ENCODE peak calls at places on chromosomes 12 and 14, in nine cellular contexts. One of them, this sample, is unnamed.

GRCh38 chr12:11497995-11498394 is 102.6 kb upstream of the PRB2 start:
- DNase-seq in fibroblast of lung: no peak
- DNase-seq in MM.1S: no peak
- DNase-seq in brain microvascular endothelial cell: no peak
- DNase-seq in endodermal cell: no peak
- DNase-seq in Peyer's patch: no peak
- DNase-seq in endothelial cell: no peak
- DNase-seq in fibroblast of the aortic adventitia: no peak
- DNase-seq in lower leg skin: no peak
- DNase-seq in this sample: no peak

GRCh38 chr12:132700212-132700913 is 10.3 kb upstream of the PGAM5 start:
- DNase-seq in fibroblast of lung: peak
- DNase-seq in MM.1S: no peak
- DNase-seq in brain microvascular endothelial cell: peak
- DNase-seq in endodermal cell: no peak
- DNase-seq in Peyer's patch: no peak
- DNase-seq in endothelial cell: no peak
- DNase-seq in fibroblast of the aortic adventitia: peak
- DNase-seq in lower leg skin: no peak
- DNase-seq in this sample: no peak

GRCh38 chr14:26204362-26204953 is 393.4 kb downstream of the NOVA1 start:
- DNase-seq in fibroblast of lung: peak
- DNase-seq in MM.1S: no peak
- DNase-seq in brain microvascular endothelial cell: no peak
- DNase-seq in endodermal cell: no peak
- DNase-seq in Peyer's patch: no peak
- DNase-seq in endothelial cell: peak
- DNase-seq in fibroblast of the aortic adventitia: peak
- DNase-seq in lower leg skin: no peak
- DNase-seq in this sample: no peak

GRCh38 chr14:99562848-99563748 is 40.9 kb downstream of the CCDC85C start:
- DNase-seq in fibroblast of lung: peak
- DNase-seq in MM.1S: no peak
- DNase-seq in brain microvascular endothelial cell: peak
- DNase-seq in endodermal cell: peak
- DNase-seq in Peyer's patch: peak
- DNase-seq in endothelial cell: peak
- DNase-seq in fibroblast of the aortic adventitia: peak
- DNase-seq in lower leg skin: no peak
- DNase-seq in this sample: peak

GRCh38 chr12:117489671-117490070 is 128.2 kb upstream of the NOS1 start:
- DNase-seq in fibroblast of lung: no peak
- DNase-seq in MM.1S: no peak
- DNase-seq in brain microvascular endothelial cell: no peak
- DNase-seq in endodermal cell: no peak
- DNase-seq in Peyer's patch: no peak
- DNase-seq in endothelial cell: no peak
- DNase-seq in fibroblast of the aortic adventitia: no peak
- DNase-seq in lower leg skin: no peak
- DNase-seq in this sample: no peak

GRCh38 chr14:54356172-54356571 is 40.6 kb upstream of the CDKN3 start:
- DNase-seq in fibroblast of lung: peak
- DNase-seq in MM.1S: no peak
- DNase-seq in brain microvascular endothelial cell: peak
- DNase-seq in endodermal cell: no peak
- DNase-seq in Peyer's patch: no peak
- DNase-seq in endothelial cell: no peak
- DNase-seq in fibroblast of the aortic adventitia: no peak
- DNase-seq in lower leg skin: no peak
- DNase-seq in this sample: no peak

GRCh38 chr14:81169711-81170103 is 51.1 kb downstream of the GTF2A1 start:
- DNase-seq in fibroblast of lung: peak
- DNase-seq in MM.1S: no peak
- DNase-seq in brain microvascular endothelial cell: no peak
- DNase-seq in endodermal cell: no peak
- DNase-seq in Peyer's patch: peak
- DNase-seq in endothelial cell: no peak
- DNase-seq in fibroblast of the aortic adventitia: peak
- DNase-seq in lower leg skin: peak
- DNase-seq in this sample: peak

GRCh38 chr14:73264896-73265720 is 27.8 kb downstream of the PAPLN start:
- DNase-seq in fibroblast of lung: no peak
- DNase-seq in MM.1S: no peak
- DNase-seq in brain microvascular endothelial cell: no peak
- DNase-seq in endodermal cell: no peak
- DNase-seq in Peyer's patch: no peak
- DNase-seq in endothelial cell: no peak
- DNase-seq in fibroblast of the aortic adventitia: no peak
- DNase-seq in lower leg skin: peak
- DNase-seq in this sample: no peak

GRCh38 chr12:4648099-4648498 is 752 bp downstream of the AKAP3 start:
- DNase-seq in fibroblast of lung: peak
- DNase-seq in MM.1S: peak
- DNase-seq in brain microvascular endothelial cell: no peak
- DNase-seq in endodermal cell: no peak
- DNase-seq in Peyer's patch: no peak
- DNase-seq in endothelial cell: no peak
- DNase-seq in fibroblast of the aortic adventitia: peak
- DNase-seq in lower leg skin: no peak
- DNase-seq in this sample: no peak

GRCh38 chr14:99231181-99231849 is 40.7 kb downstream of the BCL11B start:
- DNase-seq in fibroblast of lung: no peak
- DNase-seq in MM.1S: no peak
- DNase-seq in brain microvascular endothelial cell: no peak
- DNase-seq in endodermal cell: peak
- DNase-seq in Peyer's patch: no peak
- DNase-seq in endothelial cell: no peak
- DNase-seq in fibroblast of the aortic adventitia: no peak
- DNase-seq in lower leg skin: no peak
- DNase-seq in this sample: no peak

DNA sequence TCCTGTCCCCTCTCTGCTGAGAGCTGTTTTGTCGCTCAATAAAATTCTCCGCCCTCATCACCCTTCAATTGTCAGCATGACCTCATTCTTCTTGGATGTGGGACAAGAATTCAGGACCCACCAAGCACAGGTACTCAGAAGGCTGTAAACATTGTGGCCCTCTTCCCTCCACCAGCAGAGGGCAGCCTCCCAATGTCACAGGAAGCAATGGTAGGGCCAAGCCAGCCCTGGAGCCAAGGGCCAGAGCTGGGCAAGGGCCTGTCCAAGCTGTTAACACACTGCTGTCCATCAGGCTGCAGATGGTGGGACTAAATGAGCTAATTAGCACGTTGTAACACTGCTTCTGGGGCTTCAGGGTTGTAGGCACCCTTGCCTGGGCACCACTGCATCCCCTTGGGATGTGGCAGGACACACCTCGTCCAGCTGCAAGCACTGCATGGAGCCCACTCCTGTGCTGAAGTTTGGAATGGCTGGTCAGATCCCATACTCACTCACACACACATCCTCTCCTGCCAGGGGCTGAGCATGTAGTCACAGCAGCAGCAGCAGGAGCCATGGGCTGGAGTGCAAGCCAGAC is 62.7 kb upstream of the HECTD1 start:
- DNase-seq in fibroblast of lung: no peak
- DNase-seq in MM.1S: peak
- DNase-seq in brain microvascular endothelial cell: no peak
- DNase-seq in endodermal cell: peak
- DNase-seq in Peyer's patch: peak
- DNase-seq in endothelial cell: no peak
- DNase-seq in fibroblast of the aortic adventitia: peak
- DNase-seq in lower leg skin: no peak
- DNase-seq in this sample: no peak
- TF ChIP-seq CTCF in fibroblast of lung: no peak
- TF ChIP-seq CTCF in MM.1S: peak
- TF ChIP-seq CTCF in brain microvascular endothelial cell: peak
- TF ChIP-seq CTCF in endodermal cell: peak
- TF ChIP-seq CTCF in Peyer's patch: peak
- TF ChIP-seq CTCF in endothelial cell: no peak
- TF ChIP-seq CTCF in fibroblast of the aortic adventitia: peak
- TF ChIP-seq CTCF in lower leg skin: no peak
- TF ChIP-seq CTCF in this sample: no peak

DNA sequence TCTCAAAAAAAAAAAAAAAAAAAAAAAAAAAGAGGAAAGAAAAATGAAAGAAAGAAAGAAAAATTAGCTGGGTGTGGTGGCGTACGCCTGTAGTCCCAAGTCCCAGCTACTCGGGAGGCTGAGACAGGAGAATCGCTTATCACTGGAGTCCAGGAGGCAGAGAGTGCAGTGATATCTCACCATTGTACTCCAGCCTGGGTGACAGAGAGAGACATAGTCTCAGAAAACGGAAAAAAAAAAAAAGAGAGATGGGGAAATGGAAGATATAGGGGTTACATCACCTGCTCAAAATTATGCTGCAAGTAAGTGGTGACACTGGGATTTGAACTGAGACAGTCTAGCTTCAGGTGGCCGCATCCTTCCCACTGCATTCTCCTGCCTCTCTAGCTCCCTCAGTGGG is 62.0 kb downstream of the IRF2BPL start:
- DNase-seq in fibroblast of lung: no peak
- DNase-seq in MM.1S: no peak
- DNase-seq in brain microvascular endothelial cell: no peak
- DNase-seq in endodermal cell: no peak
- DNase-seq in Peyer's patch: no peak
- DNase-seq in endothelial cell: no peak
- DNase-seq in fibroblast of the aortic adventitia: no peak
- DNase-seq in lower leg skin: no peak
- DNase-seq in this sample: no peak
- TF ChIP-seq CTCF in fibroblast of lung: no peak
- TF ChIP-seq CTCF in MM.1S: no peak
- TF ChIP-seq CTCF in brain microvascular endothelial cell: no peak
- TF ChIP-seq CTCF in endodermal cell: no peak
- TF ChIP-seq CTCF in Peyer's patch: no peak
- TF ChIP-seq CTCF in endothelial cell: no peak
- TF ChIP-seq CTCF in fibroblast of the aortic adventitia: no peak
- TF ChIP-seq CTCF in lower leg skin: no peak
- TF ChIP-seq CTCF in this sample: no peak

GRCh38 chr14:24311837-24312615 is 724 bp downstream of the LTB4R start:
- DNase-seq in fibroblast of lung: peak
- DNase-seq in MM.1S: no peak
- DNase-seq in brain microvascular endothelial cell: no peak
- DNase-seq in endodermal cell: no peak
- DNase-seq in Peyer's patch: no peak
- DNase-seq in endothelial cell: no peak
- DNase-seq in fibroblast of the aortic adventitia: peak
- DNase-seq in lower leg skin: peak
- DNase-seq in this sample: no peak

GRCh38 chr14:24312736-24313507 is 1.6 kb downstream of the LTB4R start:
- DNase-seq in fibroblast of lung: peak
- DNase-seq in MM.1S: peak
- DNase-seq in brain microvascular endothelial cell: peak
- DNase-seq in endodermal cell: no peak
- DNase-seq in Peyer's patch: no peak
- DNase-seq in endothelial cell: no peak
- DNase-seq in fibroblast of the aortic adventitia: no peak
- DNase-seq in lower leg skin: peak
- DNase-seq in this sample: no peak

GRCh38 chr14:24310387-24310665 is 386 bp downstream of the LTB4R2 start:
- DNase-seq in fibroblast of lung: no peak
- DNase-seq in MM.1S: no peak
- DNase-seq in brain microvascular endothelial cell: no peak
- DNase-seq in endodermal cell: no peak
- DNase-seq in Peyer's patch: no peak
- DNase-seq in endothelial cell: no peak
- DNase-seq in fibroblast of the aortic adventitia: no peak
- DNase-seq in lower leg skin: no peak
- DNase-seq in this sample: no peak

GRCh38 chr14:24309538-24310386 is at the start of gene LTB4R2:
- DNase-seq in fibroblast of lung: no peak
- DNase-seq in MM.1S: no peak
- DNase-seq in brain microvascular endothelial cell: no peak
- DNase-seq in endodermal cell: no peak
- DNase-seq in Peyer's patch: no peak
- DNase-seq in endothelial cell: no peak
- DNase-seq in fibroblast of the aortic adventitia: no peak
- DNase-seq in lower leg skin: peak
- DNase-seq in this sample: no peak

GRCh38 chr14:24310666-24311604 is at the start of gene LTB4R:
- DNase-seq in fibroblast of lung: peak
- DNase-seq in MM.1S: peak
- DNase-seq in brain microvascular endothelial cell: peak
- DNase-seq in endodermal cell: no peak
- DNase-seq in Peyer's patch: peak
- DNase-seq in endothelial cell: peak
- DNase-seq in fibroblast of the aortic adventitia: peak
- DNase-seq in lower leg skin: peak
- DNase-seq in this sample: peak
- TF ChIP-seq CTCF in fibroblast of lung: no peak
- TF ChIP-seq CTCF in MM.1S: peak
- TF ChIP-seq CTCF in brain microvascular endothelial cell: peak
- TF ChIP-seq CTCF in endodermal cell: no peak
- TF ChIP-seq CTCF in Peyer's patch: peak
- TF ChIP-seq CTCF in endothelial cell: peak
- TF ChIP-seq CTCF in fibroblast of the aortic adventitia: peak
- TF ChIP-seq CTCF in lower leg skin: no peak
- TF ChIP-seq CTCF in this sample: no peak

DNA sequence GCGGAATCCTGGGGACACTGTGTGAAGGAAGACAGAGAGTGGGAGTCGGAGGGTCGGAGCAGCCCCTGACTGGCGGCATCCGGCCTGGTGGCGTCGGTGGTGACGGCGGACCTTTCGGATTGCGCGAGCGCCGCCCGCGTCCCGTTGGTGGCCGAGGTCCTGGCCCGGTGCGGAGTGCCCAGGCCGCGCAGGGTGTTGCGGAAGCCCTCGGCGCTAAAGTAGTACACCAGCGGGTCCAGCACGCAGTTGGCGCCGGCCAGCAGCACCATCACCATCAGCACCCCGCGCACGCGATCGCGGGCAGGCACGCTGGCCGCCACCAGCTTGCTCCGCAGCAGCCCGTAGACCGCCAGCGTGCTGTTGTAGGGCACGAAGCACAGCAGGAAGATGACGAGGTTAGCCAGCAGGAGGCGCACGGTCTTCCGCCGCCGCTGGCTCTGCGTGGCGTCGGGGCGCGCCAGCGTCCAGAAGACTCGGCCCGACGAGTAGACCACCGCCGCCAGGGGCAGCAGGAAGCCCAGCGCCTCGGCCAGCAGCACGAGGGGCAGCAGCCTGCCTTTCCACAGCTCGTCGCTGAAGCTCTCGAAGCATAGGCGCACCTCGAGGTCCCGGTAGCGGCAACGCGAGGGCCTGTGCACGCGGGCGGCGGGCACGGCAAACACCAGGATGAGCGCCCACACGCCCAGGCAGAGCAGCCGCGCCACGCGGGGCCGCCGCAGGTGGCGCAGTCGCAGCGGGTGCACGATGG is 13.1 kb upstream of the CHD4 start:
- DNase-seq in fibroblast of lung: no peak
- DNase-seq in MM.1S: no peak
- DNase-seq in brain microvascular endothelial cell: no peak
- DNase-seq in endodermal cell: peak
- DNase-seq in Peyer's patch: no peak
- DNase-seq in endothelial cell: peak
- DNase-seq in fibroblast of the aortic adventitia: peak
- DNase-seq in lower leg skin: no peak
- DNase-seq in this sample: peak
- TF ChIP-seq CTCF in fibroblast of lung: peak
- TF ChIP-seq CTCF in MM.1S: no peak
- TF ChIP-seq CTCF in brain microvascular endothelial cell: peak
- TF ChIP-seq CTCF in endodermal cell: peak
- TF ChIP-seq CTCF in Peyer's patch: peak
- TF ChIP-seq CTCF in endothelial cell: peak
- TF ChIP-seq CTCF in fibroblast of the aortic adventitia: peak
- TF ChIP-seq CTCF in lower leg skin: no peak
- TF ChIP-seq CTCF in this sample: peak

This sample was measured in glutamatergic neuron.